ENCODE peak calls at places on chromosome 19, in nine cellular contexts. D, F, O, L, Z, H, B, R and P are unnamed samples.

GRCh38 chr19:39679056-39679790 is 23.5 kb downstream of the LGALS16 start:
- DNase-seq in F (no peak), L (no peak), Z (no peak), O (no peak), D (no peak), B (no peak), H (no peak), R (no peak), P (no peak)

GRCh38 chr19:28505933-28506332 is 707.0 kb downstream of the UQCRFS1 start:
- DNase-seq in F (no peak), B (no peak), H (no peak), R (no peak), L (no peak), O (no peak), Z (no peak), D (no peak), P (no peak)

GRCh38 chr19:10155834-10156233 is 36.1 kb upstream of the EIF3G start:
- DNase-seq in L (no peak), F (peak), Z (peak), H (no peak), D (no peak), R (no peak), B (no peak), O (no peak), P (no peak)

GRCh38 chr19:22634450-22634827 is 315 bp downstream of the ZNF492 start:
- DNase-seq in Z (no peak), H (no peak), D (no peak), R (no peak), L (no peak), O (no peak), B (no peak), F (no peak), P (no peak)

GRCh38 chr19:10353793-10354391 is 14.5 kb upstream of the ICAM3 start:
- DNase-seq in Z (peak), B (peak), L (peak), O (peak), F (peak), R (no peak), H (no peak), D (peak), P (peak)

GRCh38 chr19:53942001-53942786 is 20.5 kb upstream of the CACNG8 start:
- DNase-seq in O (peak), H (no peak), D (peak), L (no peak), Z (peak), F (no peak), B (no peak), R (no peak), P (no peak)

GRCh38 chr19:16599655-16600346 is 27.6 kb upstream of the SLC35E1 start:
- DNase-seq in B (no peak), H (no peak), Z (no peak), F (no peak), O (no peak), D (no peak), L (no peak), R (no peak), P (no peak)

GRCh38 chr19:10259162-10259905 is 7.3 kb downstream of the MRPL4 start:
- DNase-seq in D (peak), F (peak), H (peak), L (peak), B (peak), R (no peak), Z (peak), O (peak), P (peak)

GRCh38 chr19:44745386-44745831 is 3.1 kb upstream of the BCL3 start:
- DNase-seq in O (peak), H (peak), D (no peak), B (peak), F (peak), Z (peak), L (peak), R (no peak), P (peak)

GRCh38 chr19:28208745-28209144 is 1004.2 kb downstream of the UQCRFS1 start:
- DNase-seq in B (no peak), L (no peak), H (peak), F (no peak), D (no peak), O (no peak), R (no peak), Z (no peak), P (no peak)

GRCh38 chr19:46746281-46746965 is at the start of gene STRN4:
- DNase-seq in O (peak), B (peak), Z (no peak), L (peak), D (peak), F (peak), R (peak), H (peak), P (peak)

DNA sequence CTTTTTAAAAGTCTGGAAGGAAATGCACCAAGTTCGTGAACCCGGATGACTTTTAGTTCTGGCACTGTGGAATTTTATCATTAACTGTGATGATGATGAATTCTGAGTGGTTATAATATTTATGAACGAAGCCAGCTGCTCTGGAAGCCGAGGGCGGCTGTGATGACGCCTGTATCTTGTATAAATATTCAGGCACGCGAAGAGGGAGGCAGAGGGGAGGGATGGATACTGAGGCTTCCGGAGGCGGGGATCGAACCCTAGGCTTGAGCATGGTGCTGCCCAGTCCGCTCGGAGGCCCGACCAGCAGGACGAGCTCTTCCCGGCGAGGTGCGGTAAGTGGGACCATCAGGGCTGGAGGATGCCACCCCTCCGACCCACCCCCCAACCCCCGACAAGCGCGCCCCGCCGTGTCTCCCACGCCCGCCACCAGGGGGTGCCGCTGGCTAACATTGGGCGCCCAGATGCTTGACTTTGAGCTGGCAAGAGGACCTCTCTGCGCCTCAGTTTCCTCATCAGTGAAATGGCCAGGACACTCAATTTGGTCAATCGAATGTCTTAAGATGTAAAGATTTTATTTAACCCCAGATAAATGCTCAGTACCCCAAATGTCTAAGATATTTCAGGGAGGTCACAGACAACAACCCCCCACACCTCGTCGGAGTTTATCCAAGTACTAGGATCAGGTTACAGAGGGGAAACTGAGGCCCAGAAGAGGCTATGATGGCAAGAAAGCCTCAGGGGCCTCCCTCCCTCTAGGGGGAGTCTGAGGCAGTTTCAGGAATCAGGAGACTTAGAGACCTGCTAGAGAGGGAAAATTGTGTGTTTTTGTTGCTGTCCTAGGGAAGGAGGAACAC is 4.5 kb upstream of the RAB3A start:
- DNase-seq in F (peak), Z (peak), O (peak), H (peak), D (peak), B (peak), R (no peak), L (peak), P (peak)
- TF ChIP-seq CTCF in F (peak), Z (peak), O (peak), H (peak), D (peak), B (peak), R (peak), L (peak), P (peak)

DNA sequence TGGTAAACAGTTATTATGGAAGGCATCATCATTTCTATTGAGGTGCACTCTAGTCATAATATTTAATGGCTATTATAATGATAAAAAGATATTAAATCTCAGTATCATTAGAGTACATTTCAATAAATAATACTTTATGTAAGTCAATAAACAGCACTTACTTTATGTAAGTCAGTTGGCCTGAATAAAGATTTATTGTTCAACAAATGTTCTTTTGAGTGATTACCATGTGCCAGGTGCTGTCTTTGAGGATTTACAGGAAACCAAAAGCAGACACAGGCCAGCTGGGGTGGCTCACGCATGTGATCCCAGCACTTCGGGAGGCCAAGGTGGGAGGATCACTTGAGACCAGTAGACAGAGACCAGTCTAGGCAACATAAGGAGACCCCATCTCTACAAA is 5.0 kb upstream of the NKG7 start:
- DNase-seq in F (no peak), H (no peak), Z (no peak), R (no peak), L (no peak), B (no peak), D (no peak), O (no peak), P (no peak)
- TF ChIP-seq CTCF in F (no peak), H (no peak), Z (no peak), R (no peak), L (no peak), B (no peak), D (no peak), O (no peak), P (no peak)

GRCh38 chr19:48739400-48739825 is 997 bp downstream of the RASIP1 start:
- DNase-seq in O (no peak), H (no peak), B (no peak), F (no peak), R (no peak), D (no peak), Z (no peak), L (no peak), P (no peak)

GRCh38 chr19:48740705-48741030 is 258 bp upstream of the RASIP1 start:
- DNase-seq in L (no peak), O (no peak), F (no peak), Z (no peak), H (no peak), R (no peak), B (no peak), D (no peak), P (no peak)

GRCh38 chr19:48737360-48737998 is 2.9 kb downstream of the RASIP1 start:
- DNase-seq in D (no peak), F (peak), H (no peak), Z (no peak), B (no peak), R (no peak), L (peak), O (peak), P (no peak)

GRCh38 chr19:48739835-48740704 is at the start of gene RASIP1:
- DNase-seq in F (no peak), H (no peak), D (no peak), L (no peak), B (no peak), O (no peak), R (no peak), Z (no peak), P (no peak)

GRCh38 chr19:48738557-48739399 is 1.6 kb downstream of the RASIP1 start:
- DNase-seq in O (peak), R (peak), F (peak), H (peak), D (peak), Z (peak), L (peak), B (peak), P (peak)
- TF ChIP-seq CTCF in O (no peak), R (peak), F (peak), H (no peak), D (no peak), Z (no peak), L (peak), B (peak), P (peak)

DNA sequence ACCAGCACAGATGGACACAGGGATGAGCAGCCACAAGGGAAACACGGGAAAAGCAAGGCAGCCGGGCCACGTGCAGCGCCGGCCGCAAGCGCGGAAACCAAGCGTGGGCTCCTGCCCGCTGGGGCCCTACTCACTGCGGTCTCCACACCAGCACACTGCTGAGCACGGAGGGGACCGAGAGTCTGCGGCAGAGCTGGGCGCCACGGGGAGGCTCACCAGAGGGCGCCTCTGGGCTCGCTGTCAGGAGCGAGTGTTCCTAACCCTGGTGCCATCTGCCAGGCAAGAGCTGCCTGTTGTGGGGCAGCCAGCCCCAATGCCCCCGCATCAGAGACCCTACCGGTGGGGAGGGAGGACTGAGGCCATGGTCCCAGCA is 26.5 kb downstream of the MPND start:
- DNase-seq in Z (peak), H (peak), B (peak), D (peak), L (no peak), R (no peak), F (no peak), O (peak), P (no peak)
- TF ChIP-seq CTCF in Z (peak), H (peak), B (peak), D (no peak), L (no peak), R (no peak), F (peak), O (no peak), P (no peak)

DNA sequence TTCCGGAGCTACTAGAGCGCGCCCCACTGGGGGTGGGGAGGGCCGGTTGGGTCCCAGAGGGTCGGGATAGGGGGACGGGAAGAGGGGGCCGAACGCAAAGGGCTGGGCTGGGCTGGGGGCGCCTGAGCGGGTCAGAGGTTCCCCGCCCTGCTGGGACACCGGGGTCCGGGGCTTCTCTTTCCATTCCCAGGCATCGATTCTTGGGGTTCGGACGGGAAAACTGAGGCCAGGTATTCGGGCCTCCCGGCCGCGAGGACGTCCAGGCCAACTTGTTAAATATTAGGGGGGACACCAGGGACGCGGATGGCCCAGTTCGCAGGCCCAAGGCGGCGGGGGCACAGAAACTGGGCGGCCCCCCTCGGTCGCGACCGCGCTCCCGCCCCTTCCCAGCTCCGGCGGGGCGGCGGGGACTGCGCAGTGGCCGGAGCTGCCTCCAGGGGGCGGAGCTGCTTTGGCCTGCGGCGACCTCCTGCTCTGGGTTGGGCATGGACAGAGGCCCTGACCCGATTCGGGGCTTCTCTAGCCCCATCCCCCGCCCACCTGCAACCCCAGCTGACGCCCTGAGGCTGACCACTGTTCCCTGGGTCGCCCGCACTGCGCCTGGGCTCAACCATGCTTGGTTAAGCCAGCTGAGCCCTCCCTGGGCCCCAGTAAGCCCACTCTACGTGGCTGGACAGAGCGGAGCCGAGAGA is 1.2 kb upstream of the KLF16 start:
- DNase-seq in H (peak), L (peak), R (peak), F (peak), D (peak), Z (peak), O (peak), B (peak), P (peak)
- TF ChIP-seq CTCF in H (peak), L (peak), R (peak), F (peak), D (peak), Z (peak), O (peak), B (peak), P (peak)

GRCh38 chr19:4363571-4364304 is 20.4 kb downstream of the MPND start:
- DNase-seq in L (no peak), F (no peak), Z (no peak), R (no peak), D (no peak), H (no peak), O (no peak), B (no peak), P (no peak)

GRCh38 chr19:4362038-4362828 is 18.9 kb downstream of the MPND start:
- DNase-seq in O (no peak), F (no peak), Z (no peak), B (no peak), H (no peak), L (no peak), D (peak), R (no peak), P (no peak)

GRCh38 chr19:4360641-4361151 is 17.3 kb downstream of the MPND start:
- DNase-seq in H (no peak), Z (no peak), F (peak), D (no peak), L (peak), B (no peak), O (no peak), R (no peak), P (no peak)

GRCh38 chr19:4361152-4362037 is 18.0 kb downstream of the MPND start:
- DNase-seq in D (no peak), B (no peak), R (no peak), H (no peak), Z (no peak), L (peak), O (peak), F (no peak), P (no peak)

DNA sequence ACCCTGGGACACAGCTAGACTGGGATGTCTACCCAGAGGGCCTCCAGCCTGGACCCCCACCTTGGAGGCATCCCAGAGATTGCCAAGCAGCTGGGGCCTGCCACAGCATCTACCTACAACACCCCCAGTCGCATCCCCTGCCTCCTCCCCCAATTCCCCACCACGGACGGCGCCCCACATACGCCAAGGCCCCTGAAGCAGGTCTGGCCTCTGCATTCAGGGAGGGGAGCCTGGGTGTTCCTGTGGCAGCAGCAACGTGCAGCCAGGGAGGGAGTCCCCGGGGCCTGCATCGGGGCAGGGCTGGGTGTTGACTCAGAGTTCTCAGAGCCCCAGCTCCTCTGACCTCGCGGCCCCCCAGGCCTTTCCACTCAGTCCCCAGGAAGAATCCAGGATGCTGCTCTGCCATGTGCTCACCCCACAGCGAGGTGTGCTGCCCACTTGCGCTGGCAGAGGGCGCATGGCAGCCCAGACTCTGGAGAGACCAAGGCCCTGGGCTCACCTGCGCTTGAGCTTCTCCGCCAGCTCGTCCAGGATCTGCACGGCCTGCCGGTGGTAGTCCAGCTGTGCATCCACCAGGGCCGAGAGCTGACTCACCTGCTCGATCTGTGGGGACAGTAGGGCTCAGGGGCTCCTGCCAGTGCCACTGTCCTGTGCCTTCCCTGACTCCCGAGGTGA is 19.6 kb downstream of the MPND start:
- DNase-seq in Z (peak), F (no peak), L (no peak), R (no peak), B (no peak), D (no peak), O (peak), H (no peak), P (peak)
- TF ChIP-seq CTCF in Z (peak), F (no peak), L (no peak), R (no peak), B (no peak), D (no peak), O (no peak), H (no peak), P (peak)

DNA sequence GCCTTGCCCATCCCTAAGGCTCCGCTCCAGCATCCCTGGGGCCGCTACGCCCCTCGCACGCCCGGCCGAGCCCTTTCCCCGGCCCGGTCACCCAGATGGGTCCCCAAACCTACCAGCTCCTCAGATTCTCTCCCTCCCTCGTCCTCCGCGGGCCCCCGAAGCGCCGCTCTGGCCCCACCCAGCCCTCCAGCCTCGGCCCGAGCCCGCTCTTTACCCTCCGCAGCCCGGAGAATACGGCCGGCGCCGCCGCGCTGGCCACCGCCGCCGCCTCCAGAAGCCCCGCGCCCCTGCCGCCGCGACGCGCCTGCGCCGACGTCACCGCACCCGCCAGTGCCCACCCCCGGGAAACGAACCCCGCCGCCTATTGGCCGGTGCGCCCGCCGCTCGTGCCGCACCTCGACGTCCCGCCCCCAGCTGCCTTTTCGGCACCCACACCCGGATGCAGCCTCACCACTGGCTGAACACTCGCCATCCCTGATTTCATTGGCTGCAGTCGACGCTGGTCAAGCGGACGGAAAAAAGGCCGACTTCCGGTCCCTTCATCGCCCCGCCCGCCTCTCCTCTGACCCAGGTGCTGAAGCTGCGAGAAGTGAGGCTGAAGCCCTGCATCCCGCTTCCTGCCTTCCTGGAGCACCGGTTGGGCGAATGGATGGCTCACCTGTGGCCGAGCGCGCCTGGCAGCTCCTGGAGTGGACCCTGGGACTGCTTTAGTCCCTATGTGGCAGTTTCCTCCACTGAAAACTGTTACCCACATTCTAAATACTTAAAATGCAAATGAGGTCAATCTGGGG is at the start of gene DAPK3:
- DNase-seq in F (peak), B (peak), O (peak), D (peak), Z (peak), H (peak), R (peak), L (peak), P (peak)
- TF ChIP-seq CTCF in F (no peak), B (no peak), O (no peak), D (no peak), Z (no peak), H (no peak), R (no peak), L (peak), P (no peak)

GRCh38 chr19:30087381-30088138 is 145.5 kb downstream of the URI1 start:
- DNase-seq in B (no peak), L (no peak), D (no peak), Z (no peak), O (no peak), R (no peak), H (no peak), F (no peak), P (no peak)
- TF ChIP-seq CTCF in B (no peak), L (no peak), D (no peak), Z (no peak), O (no peak), R (no peak), H (no peak), F (no peak), P (no peak)